ENCODE peak calls at places on chromosome 15, in seven cellular contexts. G is NCI-H2029 treated with DMSO at 0.1 percent for 48 hours; O is GM10248; K is gastrocnemius medialis; U is psoas muscle; M is activated CD8-positive, alpha-beta T cell treated with anti-CD3 and anti-CD28 coated beads for 36 hours; V is HEK293T. L is an unnamed sample.

GRCh38 chr15:58355352-58355964 is 76.3 kb upstream of the LIPC start:
- DNase-seq in G (no peak), O (no peak), K (no peak), U (no peak), M (no peak), V (no peak), L (no peak)

GRCh38 chr15:71316911-71317310 is 201.6 kb downstream of the THSD4 start:
- DNase-seq in G (no peak), O (no peak), K (no peak), U (no peak), M (no peak), V (no peak), L (no peak)

GRCh38 chr15:72358532-72359180 is 17.2 kb downstream of the HEXA start:
- DNase-seq in G (no peak), O (no peak), K (peak), U (peak), M (peak), V (no peak), L (no peak)

GRCh38 chr15:34436126-34436955 is 1.3 kb downstream of the GOLGA8A start:
- DNase-seq in G (no peak), O (peak), K (no peak), U (no peak), M (peak), V (no peak), L (no peak)

GRCh38 chr15:34366271-34367043 is 539 bp downstream of the LPCAT4 start:
- DNase-seq in G (peak), O (peak), K (no peak), U (peak), M (peak), V (peak), L (peak)

GRCh38 chr15:60389261-60390077 is 8.3 kb downstream of the ANXA2 start:
- DNase-seq in G (no peak), O (peak), K (no peak), U (no peak), M (peak), V (no peak), L (no peak)

GRCh38 chr15:80260566-80260965 is 8.6 kb upstream of the CTXND1 start:
- DNase-seq in G (no peak), O (no peak), K (no peak), U (no peak), M (no peak), V (no peak), L (no peak)

GRCh38 chr15:83380682-83381081 is 66.5 kb upstream of the SH3GL3 start:
- DNase-seq in G (no peak), O (peak), K (no peak), U (no peak), M (peak), V (peak), L (no peak)

GRCh38 chr15:83352124-83352523 is 67.7 kb upstream of the BNC1 start:
- DNase-seq in G (no peak), O (no peak), K (no peak), U (no peak), M (no peak), V (no peak), L (no peak)

GRCh38 chr15:96789999-96790398 is 459.5 kb downstream of the NR2F2 start:
- DNase-seq in G (no peak), O (no peak), K (no peak), U (no peak), M (no peak), V (no peak), L (no peak)

GRCh38 chr15:77846360-77846759 is 213.6 kb upstream of the LINGO1 start:
- DNase-seq in G (no peak), O (no peak), K (no peak), U (no peak), M (no peak), V (no peak), L (no peak)

GRCh38 chr15:101057841-101058407 is 138.8 kb downstream of the LRRK1 start:
- DNase-seq in G (no peak), O (no peak), K (no peak), U (no peak), M (no peak), V (no peak), L (no peak)

GRCh38 chr15:92413511-92413910 is 19.8 kb downstream of the ST8SIA2 start:
- DNase-seq in G (no peak), O (no peak), K (no peak), U (no peak), M (no peak), V (no peak), L (no peak)

GRCh38 chr15:68252925-68253534 is 23.5 kb upstream of the CLN6 start:
- DNase-seq in G (peak), O (peak), K (no peak), U (no peak), M (peak), V (peak), L (no peak)

GRCh38 chr15:39127925-39128617 is 452.8 kb upstream of the THBS1 start:
- DNase-seq in G (peak), O (no peak), K (no peak), U (no peak), M (peak), V (no peak), L (no peak)

GRCh38 chr15:89672221-89673161 is 6.7 kb downstream of the PLIN1 start:
- DNase-seq in G (no peak), O (no peak), K (no peak), U (no peak), M (no peak), V (no peak), L (no peak)

GRCh38 chr15:54560417-54560816 is 582.2 kb downstream of the UNC13C start:
- DNase-seq in G (no peak), O (no peak), K (no peak), U (no peak), M (no peak), V (no peak), L (no peak)

GRCh38 chr15:99090938-99091337 is 13.9 kb upstream of the SYNM start:
- DNase-seq in G (no peak), O (no peak), K (peak), U (peak), M (no peak), V (no peak), L (no peak)

GRCh38 chr15:67148196-67148701 is 82.8 kb downstream of the SMAD3 start:
- DNase-seq in G (no peak), O (no peak), K (no peak), U (no peak), M (no peak), V (no peak), L (no peak)

GRCh38 chr15:101126618-101127502 is 125.0 kb downstream of the CHSY1 start:
- DNase-seq in G (no peak), O (no peak), K (no peak), U (no peak), M (peak), V (no peak), L (no peak)

GRCh38 chr15:84656972-84657371 is 1.0 kb downstream of the NMB start:
- DNase-seq in G (no peak), O (no peak), K (no peak), U (no peak), M (no peak), V (no peak), L (no peak)

GRCh38 chr15:70508561-70509281 is 254.6 kb downstream of the UACA start:
- DNase-seq in G (no peak), O (no peak), K (peak), U (no peak), M (peak), V (no peak), L (no peak)

GRCh38 chr15:72278737-72279136 is 6.4 kb upstream of the PARP6 start:
- DNase-seq in G (no peak), O (no peak), K (no peak), U (no peak), M (no peak), V (no peak), L (no peak)

GRCh38 chr15:43150171-43150929 is 17.0 kb downstream of the TMEM62 start:
- DNase-seq in G (no peak), O (no peak), K (no peak), U (no peak), M (no peak), V (no peak), L (no peak)

GRCh38 chr15:94252223-94252766 is 20.9 kb downstream of the MCTP2 start:
- DNase-seq in G (no peak), O (no peak), K (no peak), U (no peak), M (no peak), V (no peak), L (no peak)

GRCh38 chr15:88637841-88638625 is 783 bp upstream of the ISG20 start:
- DNase-seq in G (no peak), O (no peak), K (no peak), U (no peak), M (peak), V (no peak), L (no peak)

GRCh38 chr15:96398769-96399168 is 68.3 kb downstream of the NR2F2 start:
- DNase-seq in G (no peak), O (no peak), K (no peak), U (no peak), M (no peak), V (no peak), L (no peak)

GRCh38 chr15:67039349-67040075 is 25.9 kb upstream of the SMAD3 start:
- DNase-seq in G (no peak), O (no peak), K (no peak), U (no peak), M (peak), V (no peak), L (no peak)

GRCh38 chr15:60526127-60526616 is 47.2 kb upstream of the ICE2 start:
- DNase-seq in G (no peak), O (no peak), K (peak), U (peak), M (peak), V (no peak), L (no peak)

GRCh38 chr15:90004252-90004651 is 3.1 kb downstream of the ZNF710 start:
- DNase-seq in G (no peak), O (no peak), K (no peak), U (peak), M (no peak), V (no peak), L (no peak)

GRCh38 chr15:98650871-98651481 is 2.6 kb downstream of the IGF1R start:
- DNase-seq in G (no peak), O (no peak), K (no peak), U (no peak), M (peak), V (no peak), L (peak)

GRCh38 chr15:35271371-35272043 is 186.4 kb upstream of the NANOGP8 start:
- DNase-seq in G (no peak), O (no peak), K (no peak), U (no peak), M (no peak), V (no peak), L (no peak)

L was measured in activated B cell treated with CpG ODN at 0.5 μM for 24 hours.